ENCODE peak calls at places on chromosomes 11 and 22, in eight cellular contexts. O is adrenal gland, C is cardiac muscle cell, R is lower leg skin, I is foreskin fibroblast, U is uterus, J is breast epithelium, N is HCT116. Z is an unnamed sample.
A peak's percentile ranks its signal among the peaks of the same experiment; 100 is the strongest.

GRCh38 chr11:80533463-80533862 is 1092.6 kb upstream of the TENM4 start:
- DNase-seq in O (no peak), C (no peak), R (no peak), I (no peak), U (no peak), J (no peak), N (no peak), Z (no peak)

GRCh38 chr11:12746593-12747097 is 72.4 kb downstream of the TEAD1 start:
- DNase-seq in O (peak; percentile 27), C (peak; percentile 93), R (no peak), I (peak; percentile 75), U (peak; percentile 88), J (peak; percentile 55), N (peak; percentile 78), Z (peak; percentile 83)

GRCh38 chr11:19648321-19648720 is 64.3 kb upstream of the NAV2 start:
- DNase-seq in O (no peak), C (no peak), R (no peak), I (no peak), U (no peak), J (no peak), N (no peak), Z (no peak)

GRCh38 chr11:93623179-93623578 is 38.3 kb upstream of the CEP295 start:
- DNase-seq in O (peak; percentile 54), C (no peak), R (no peak), I (no peak), U (no peak), J (no peak), N (no peak), Z (no peak)

GRCh38 chr11:126246636-126247035 is 22.1 kb downstream of the SRPRA start:
- DNase-seq in O (no peak), C (peak; percentile 57), R (no peak), I (peak; percentile 39), U (no peak), J (no peak), N (no peak), Z (no peak)

GRCh38 chr22:37896181-37896592 is 9.9 kb upstream of the MICALL1 start:
- DNase-seq in O (peak; percentile 39), C (peak; percentile 51), R (no peak), I (no peak), U (no peak), J (peak; percentile 48), N (no peak), Z (no peak)

GRCh38 chr11:76927160-76927559 is 66.4 kb downstream of the ACER3 start:
- DNase-seq in O (no peak), C (no peak), R (no peak), I (no peak), U (no peak), J (no peak), N (no peak), Z (no peak)

GRCh38 chr11:88103337-88104206 is 71.7 kb downstream of the RAB38 start:
- DNase-seq in O (peak; percentile 41), C (peak; percentile 77), R (no peak), I (peak; percentile 7), U (no peak), J (no peak), N (peak; percentile 85), Z (peak; percentile 1)

GRCh38 chr22:31346733-31347250 is 646 bp upstream of the PATZ1 start:
- DNase-seq in O (peak; percentile 75), C (peak; percentile 69), R (peak; percentile 30), I (no peak), U (peak; percentile 56), J (no peak), N (no peak), Z (no peak)

GRCh38 chr11:113014262-113014661 is 53.0 kb downstream of the NCAM1 start:
- DNase-seq in O (no peak), C (peak; percentile 14), R (no peak), I (peak; percentile 5), U (no peak), J (no peak), N (no peak), Z (no peak)

GRCh38 chr11:47204633-47204989 is 10.2 kb upstream of the DDB2 start:
- DNase-seq in O (no peak), C (peak; percentile 73), R (no peak), I (peak; percentile 61), U (no peak), J (no peak), N (no peak), Z (no peak)

GRCh38 chr11:126734752-126735151 is 265.8 kb downstream of the KIRREL3 start:
- DNase-seq in O (no peak), C (no peak), R (no peak), I (no peak), U (no peak), J (no peak), N (no peak), Z (no peak)

GRCh38 chr11:96151501-96151900 is 191.5 kb downstream of the MAML2 start:
- DNase-seq in O (no peak), C (no peak), R (no peak), I (no peak), U (no peak), J (no peak), N (no peak), Z (no peak)

GRCh38 chr11:67157691-67158090 is 38.6 kb downstream of the KDM2A start:
- DNase-seq in O (no peak), C (no peak), R (no peak), I (no peak), U (no peak), J (no peak), N (no peak), Z (no peak)

GRCh38 chr11:18669211-18669593 is 29.4 kb upstream of the TMEM86A start:
- DNase-seq in O (no peak), C (no peak), R (no peak), I (no peak), U (no peak), J (no peak), N (peak; percentile 46), Z (no peak)

GRCh38 chr11:60788401-60789110 is 3.4 kb downstream of the MS4A10 start:
- DNase-seq in O (no peak), C (peak; percentile 30), R (no peak), I (no peak), U (no peak), J (no peak), N (no peak), Z (no peak)

GRCh38 chr22:37898441-37899181 is 7.5 kb upstream of the MICALL1 start:
- DNase-seq in O (no peak), C (peak; percentile 38), R (peak; percentile 54), I (no peak), U (no peak), J (peak; percentile 92), N (no peak), Z (no peak)

GRCh38 chr11:32062540-32062939 is 28.3 kb upstream of the RCN1 start:
- DNase-seq in O (no peak), C (no peak), R (no peak), I (no peak), U (no peak), J (no peak), N (no peak), Z (no peak)

GRCh38 chr11:123063396-123064267 is 1.7 kb upstream of the HSPA8 start:
- DNase-seq in O (peak; percentile 65), C (peak; percentile 74), R (peak; percentile 54), I (peak; percentile 47), U (peak; percentile 32), J (peak; percentile 51), N (no peak), Z (peak; percentile 29)

GRCh38 chr11:44590769-44591168 is 25.3 kb downstream of the CD82 start:
- DNase-seq in O (no peak), C (no peak), R (no peak), I (no peak), U (no peak), J (no peak), N (no peak), Z (no peak)

GRCh38 chr11:86639172-86639571 is 33.2 kb downstream of the ME3 start:
- DNase-seq in O (no peak), C (no peak), R (no peak), I (peak; percentile 57), U (no peak), J (no peak), N (no peak), Z (no peak)

GRCh38 chr11:118621071-118621815 is 13.8 kb downstream of the PHLDB1 start:
- DNase-seq in O (peak; percentile 89), C (peak; percentile 94), R (peak; percentile 81), I (peak; percentile 87), U (peak; percentile 91), J (peak; percentile 90), N (peak; percentile 51), Z (peak; percentile 73)
- H3K4me3 ChIP-seq in O (peak overlapping the region; percentile 27), C (peak overlapping the region; percentile 84), R (no peak overlapping the region), I (peak overlapping the region; percentile 56), U (peak overlapping the region; percentile 13), J (peak overlapping the region; percentile 39), N (peak overlapping the region; percentile 62), Z (peak overlapping the region; percentile 82)

GRCh38 chr11:61956191-61957027 is 6.3 kb downstream of the BEST1 start:
- DNase-seq in O (no peak), C (no peak), R (no peak), I (no peak), U (peak; percentile 8), J (no peak), N (no peak), Z (no peak)
- H3K4me3 ChIP-seq in O (no peak overlapping the region), C (no peak overlapping the region), R (no peak overlapping the region), I (no peak overlapping the region), U (no peak overlapping the region), J (peak overlapping the region; percentile 47), N (no peak overlapping the region), Z (no peak overlapping the region)

GRCh38 chr11:2932850-2933251 is 3.6 kb upstream of the PHLDA2 start:
- DNase-seq in O (peak; percentile 16), C (no peak), R (no peak), I (peak; percentile 25), U (no peak), J (no peak), N (no peak), Z (no peak)
- H3K4me3 ChIP-seq in O (no peak overlapping the region), C (no peak overlapping the region), R (no peak overlapping the region), I (no peak overlapping the region), U (no peak overlapping the region), J (no peak overlapping the region), N (peak overlapping the region; percentile 36), Z (no peak overlapping the region)

GRCh38 chr22:17974703-17975372 is 49.5 kb downstream of the MICAL3 start:
- DNase-seq in O (no peak), C (no peak), R (no peak), I (no peak), U (no peak), J (no peak), N (no peak), Z (no peak)

GRCh38 chr22:17973217-17973616 is 51.1 kb downstream of the MICAL3 start:
- DNase-seq in O (no peak), C (no peak), R (no peak), I (no peak), U (no peak), J (no peak), N (no peak), Z (no peak)

GRCh38 chr22:17971711-17972110 is 52.6 kb downstream of the MICAL3 start:
- DNase-seq in O (no peak), C (no peak), R (no peak), I (no peak), U (no peak), J (no peak), N (no peak), Z (no peak)

GRCh38 chr22:17972385-17973181 is 51.8 kb downstream of the MICAL3 start:
- DNase-seq in O (peak; percentile 66), C (peak; percentile 92), R (no peak), I (peak; percentile 64), U (peak; percentile 31), J (peak; percentile 43), N (no peak), Z (peak; percentile 56)

DNA sequence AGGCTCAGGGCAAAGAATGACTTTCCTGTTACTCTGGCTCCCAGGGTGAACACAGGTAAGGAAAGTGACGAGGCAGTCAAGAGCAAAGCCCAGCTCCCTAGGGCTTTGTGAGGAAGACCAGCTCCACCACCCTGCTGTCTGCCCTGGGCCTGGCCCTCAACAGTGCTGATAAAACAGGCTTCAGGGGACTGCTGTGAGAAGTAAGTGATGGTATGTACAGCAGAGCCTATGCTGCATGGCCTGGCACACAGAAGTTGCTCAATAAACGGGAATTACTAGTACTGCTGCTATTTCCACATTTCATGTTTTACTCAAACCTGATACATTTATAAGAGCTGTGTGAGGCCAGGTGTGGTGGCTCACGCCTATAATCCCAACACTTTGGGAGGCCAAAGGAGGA is 50.3 kb downstream of the MICAL3 start:
- DNase-seq in O (no peak), C (peak; percentile 49), R (no peak), I (no peak), U (no peak), J (no peak), N (no peak), Z (no peak)
- H3K4me3 ChIP-seq in O (no peak overlapping the region), C (no peak overlapping the region), R (no peak overlapping the region), I (no peak overlapping the region), U (no peak overlapping the region), J (no peak overlapping the region), N (no peak overlapping the region), Z (no peak overlapping the region)